ENCODE peak calls at places on chromosomes 4 and X, in six cellular contexts. One of them, this sample, is unnamed.

GRCh38 chrX:150361777-150362351 is 1.3 kb upstream of the MAMLD1 start:
- DNase-seq in Panc1: no peak
- DNase-seq in hepatocyte: peak
- DNase-seq in dorsolateral prefrontal cortex: no peak
- DNase-seq in mesothelial cell of epicardium: peak
- DNase-seq in Calu3: peak
- DNase-seq in this sample: no peak

GRCh38 chrX:153688900-153689590 is 1.3 kb downstream of the SLC6A8 start:
- DNase-seq in Panc1: no peak
- DNase-seq in hepatocyte: no peak
- DNase-seq in dorsolateral prefrontal cortex: peak
- DNase-seq in mesothelial cell of epicardium: no peak
- DNase-seq in Calu3: no peak
- DNase-seq in this sample: no peak

GRCh38 chr4:182192511-182193181 is 50.6 kb upstream of the TENM3 start:
- DNase-seq in Panc1: no peak
- DNase-seq in hepatocyte: no peak
- DNase-seq in dorsolateral prefrontal cortex: no peak
- DNase-seq in mesothelial cell of epicardium: no peak
- DNase-seq in Calu3: no peak
- DNase-seq in this sample: no peak

GRCh38 chr4:3472411-3473141 is 9.5 kb downstream of the DOK7 start:
- DNase-seq in Panc1: no peak
- DNase-seq in hepatocyte: no peak
- DNase-seq in dorsolateral prefrontal cortex: no peak
- DNase-seq in mesothelial cell of epicardium: no peak
- DNase-seq in Calu3: no peak
- DNase-seq in this sample: no peak

GRCh38 chr4:37157403-37158167 is 87.0 kb upstream of the NWD2 start:
- DNase-seq in Panc1: no peak
- DNase-seq in hepatocyte: peak
- DNase-seq in dorsolateral prefrontal cortex: no peak
- DNase-seq in mesothelial cell of epicardium: no peak
- DNase-seq in Calu3: no peak
- DNase-seq in this sample: no peak

GRCh38 chr4:2416564-2417195 is 1.8 kb downstream of the ZFYVE28 start:
- DNase-seq in Panc1: no peak
- DNase-seq in hepatocyte: no peak
- DNase-seq in dorsolateral prefrontal cortex: no peak
- DNase-seq in mesothelial cell of epicardium: no peak
- DNase-seq in Calu3: no peak
- DNase-seq in this sample: no peak

GRCh38 chr4:55906999-55907398 is 41.7 kb upstream of the CEP135 start:
- DNase-seq in Panc1: no peak
- DNase-seq in hepatocyte: no peak
- DNase-seq in dorsolateral prefrontal cortex: no peak
- DNase-seq in mesothelial cell of epicardium: no peak
- DNase-seq in Calu3: no peak
- DNase-seq in this sample: no peak

GRCh38 chr4:110624016-110624770 is 1.3 kb upstream of the PITX2 start:
- DNase-seq in Panc1: no peak
- DNase-seq in hepatocyte: no peak
- DNase-seq in dorsolateral prefrontal cortex: no peak
- DNase-seq in mesothelial cell of epicardium: no peak
- DNase-seq in Calu3: no peak
- DNase-seq in this sample: no peak

GRCh38 chrX:130626521-130626920 is 224.7 kb downstream of the RBMX2 start:
- DNase-seq in Panc1: no peak
- DNase-seq in hepatocyte: no peak
- DNase-seq in dorsolateral prefrontal cortex: no peak
- DNase-seq in mesothelial cell of epicardium: no peak
- DNase-seq in Calu3: no peak
- DNase-seq in this sample: no peak

GRCh38 chr4:118353452-118353851 is 649 bp upstream of the PRSS12 start:
- DNase-seq in Panc1: no peak
- DNase-seq in hepatocyte: no peak
- DNase-seq in dorsolateral prefrontal cortex: no peak
- DNase-seq in mesothelial cell of epicardium: no peak
- DNase-seq in Calu3: no peak
- DNase-seq in this sample: no peak

GRCh38 chr4:154208424-154208823 is 283.2 kb downstream of the DCHS2 start:
- DNase-seq in Panc1: no peak
- DNase-seq in hepatocyte: peak
- DNase-seq in dorsolateral prefrontal cortex: no peak
- DNase-seq in mesothelial cell of epicardium: no peak
- DNase-seq in Calu3: peak
- DNase-seq in this sample: no peak

GRCh38 chr4:187726485-187726884 is 269.1 kb upstream of the ZFP42 start:
- DNase-seq in Panc1: no peak
- DNase-seq in hepatocyte: no peak
- DNase-seq in dorsolateral prefrontal cortex: no peak
- DNase-seq in mesothelial cell of epicardium: no peak
- DNase-seq in Calu3: no peak
- DNase-seq in this sample: no peak

GRCh38 chr4:92303621-92304027 is at the start of gene GRID2:
- DNase-seq in Panc1: no peak
- DNase-seq in hepatocyte: peak
- DNase-seq in dorsolateral prefrontal cortex: peak
- DNase-seq in mesothelial cell of epicardium: peak
- DNase-seq in Calu3: peak
- DNase-seq in this sample: no peak

GRCh38 chr4:92305878-92306520 is 2.2 kb downstream of the GRID2 start:
- DNase-seq in Panc1: no peak
- DNase-seq in hepatocyte: peak
- DNase-seq in dorsolateral prefrontal cortex: peak
- DNase-seq in mesothelial cell of epicardium: peak
- DNase-seq in Calu3: no peak
- DNase-seq in this sample: no peak

GRCh38 chr4:92304073-92304472 is 307 bp downstream of the GRID2 start:
- DNase-seq in Panc1: no peak
- DNase-seq in hepatocyte: no peak
- DNase-seq in dorsolateral prefrontal cortex: no peak
- DNase-seq in mesothelial cell of epicardium: no peak
- DNase-seq in Calu3: no peak
- DNase-seq in this sample: no peak

GRCh38 chr4:92304636-92305035 is 870 bp downstream of the GRID2 start:
- DNase-seq in Panc1: no peak
- DNase-seq in hepatocyte: peak
- DNase-seq in dorsolateral prefrontal cortex: peak
- DNase-seq in mesothelial cell of epicardium: no peak
- DNase-seq in Calu3: no peak
- DNase-seq in this sample: no peak

DNA sequence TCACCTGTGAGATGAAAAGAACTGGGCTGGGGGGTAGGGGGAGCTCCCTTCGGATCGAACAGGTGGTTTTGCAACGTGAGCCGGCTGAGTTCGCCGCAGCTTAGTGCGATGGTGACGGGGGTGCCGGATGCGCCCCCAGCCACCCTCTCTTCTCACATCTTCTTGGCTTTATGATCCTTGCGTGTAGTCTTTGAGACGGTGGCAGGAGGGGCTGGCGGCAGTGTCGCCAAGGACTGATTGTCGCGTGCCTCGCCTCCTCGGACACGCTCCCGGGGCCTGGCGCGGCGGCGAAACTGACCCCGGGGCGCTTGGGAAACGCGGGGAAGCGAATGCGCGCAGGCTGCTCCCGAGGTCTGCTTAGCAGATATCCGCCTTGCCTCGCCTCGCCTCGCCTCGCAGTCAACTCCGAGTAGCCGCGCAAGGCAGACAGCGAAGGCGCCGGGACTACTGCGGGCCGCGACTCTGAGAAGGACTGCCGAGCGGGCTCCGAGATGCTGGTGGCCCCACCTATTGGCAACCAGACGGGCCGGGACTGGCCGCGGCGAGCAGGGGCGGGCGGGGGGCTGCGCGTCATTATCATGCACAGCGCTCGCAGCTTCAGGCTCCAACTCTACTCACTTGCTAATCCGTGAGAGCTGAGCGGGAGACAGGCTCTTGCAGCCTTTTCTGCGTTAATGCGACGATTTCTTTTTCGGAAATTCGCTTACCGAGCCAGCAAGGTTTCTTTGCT is 1.5 kb downstream of the GRID2 start:
- DNase-seq in Panc1: no peak
- DNase-seq in hepatocyte: peak
- DNase-seq in dorsolateral prefrontal cortex: peak
- DNase-seq in mesothelial cell of epicardium: peak
- DNase-seq in Calu3: peak
- DNase-seq in this sample: no peak
- TF ChIP-seq CTCF in Panc1: no peak
- TF ChIP-seq CTCF in hepatocyte: no peak
- TF ChIP-seq CTCF in dorsolateral prefrontal cortex: no peak
- TF ChIP-seq CTCF in mesothelial cell of epicardium: no peak
- TF ChIP-seq CTCF in Calu3: no peak
- TF ChIP-seq CTCF in this sample: no peak

GRCh38 chrX:34915463-34916225 is 27.0 kb upstream of the FAM47B start:
- DNase-seq in Panc1: no peak
- DNase-seq in hepatocyte: peak
- DNase-seq in dorsolateral prefrontal cortex: no peak
- DNase-seq in mesothelial cell of epicardium: no peak
- DNase-seq in Calu3: no peak
- DNase-seq in this sample: no peak

GRCh38 chrX:34917146-34917545 is 25.4 kb upstream of the FAM47B start:
- DNase-seq in Panc1: no peak
- DNase-seq in hepatocyte: no peak
- DNase-seq in dorsolateral prefrontal cortex: no peak
- DNase-seq in mesothelial cell of epicardium: no peak
- DNase-seq in Calu3: no peak
- DNase-seq in this sample: no peak

GRCh38 chrX:34918091-34918736 is 24.4 kb upstream of the FAM47B start:
- DNase-seq in Panc1: no peak
- DNase-seq in hepatocyte: peak
- DNase-seq in dorsolateral prefrontal cortex: no peak
- DNase-seq in mesothelial cell of epicardium: no peak
- DNase-seq in Calu3: no peak
- DNase-seq in this sample: no peak

GRCh38 chrX:34918856-34919255 is 23.7 kb upstream of the FAM47B start:
- DNase-seq in Panc1: no peak
- DNase-seq in hepatocyte: peak
- DNase-seq in dorsolateral prefrontal cortex: no peak
- DNase-seq in mesothelial cell of epicardium: no peak
- DNase-seq in Calu3: peak
- DNase-seq in this sample: no peak
- TF ChIP-seq CTCF in Panc1: peak
- TF ChIP-seq CTCF in hepatocyte: peak
- TF ChIP-seq CTCF in dorsolateral prefrontal cortex: peak
- TF ChIP-seq CTCF in mesothelial cell of epicardium: peak
- TF ChIP-seq CTCF in Calu3: peak
- TF ChIP-seq CTCF in this sample: no peak

GRCh38 chr4:125750827-125751466 is 436.2 kb downstream of the FAT4 start:
- DNase-seq in Panc1: no peak
- DNase-seq in hepatocyte: peak
- DNase-seq in dorsolateral prefrontal cortex: no peak
- DNase-seq in mesothelial cell of epicardium: no peak
- DNase-seq in Calu3: peak
- DNase-seq in this sample: no peak
- TF ChIP-seq CTCF in Panc1: peak
- TF ChIP-seq CTCF in hepatocyte: peak
- TF ChIP-seq CTCF in dorsolateral prefrontal cortex: peak
- TF ChIP-seq CTCF in mesothelial cell of epicardium: no peak
- TF ChIP-seq CTCF in Calu3: peak
- TF ChIP-seq CTCF in this sample: no peak

DNA sequence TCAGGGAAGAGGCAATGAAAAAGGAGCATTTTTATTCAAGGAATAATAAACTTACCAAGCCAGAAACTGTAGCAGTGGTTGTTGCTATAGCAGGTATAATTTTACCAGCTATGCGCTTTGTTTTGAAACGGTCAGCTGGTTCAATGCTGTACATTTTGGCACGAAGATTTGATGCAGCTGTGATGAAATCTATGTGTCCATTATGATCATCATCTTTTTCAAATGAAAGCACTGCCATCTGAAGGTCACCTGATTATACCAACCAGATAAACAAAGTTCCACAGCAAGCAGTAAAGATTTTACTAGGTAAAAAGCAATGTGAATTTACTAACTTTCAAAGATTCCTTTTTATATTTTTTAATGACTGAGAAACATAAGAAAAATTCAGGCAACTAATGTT is 66.4 kb downstream of the STAP1 start:
- DNase-seq in Panc1: no peak
- DNase-seq in hepatocyte: no peak
- DNase-seq in dorsolateral prefrontal cortex: no peak
- DNase-seq in mesothelial cell of epicardium: no peak
- DNase-seq in Calu3: no peak
- DNase-seq in this sample: no peak
- TF ChIP-seq CTCF in Panc1: no peak
- TF ChIP-seq CTCF in hepatocyte: no peak
- TF ChIP-seq CTCF in dorsolateral prefrontal cortex: no peak
- TF ChIP-seq CTCF in mesothelial cell of epicardium: no peak
- TF ChIP-seq CTCF in Calu3: no peak
- TF ChIP-seq CTCF in this sample: no peak

DNA sequence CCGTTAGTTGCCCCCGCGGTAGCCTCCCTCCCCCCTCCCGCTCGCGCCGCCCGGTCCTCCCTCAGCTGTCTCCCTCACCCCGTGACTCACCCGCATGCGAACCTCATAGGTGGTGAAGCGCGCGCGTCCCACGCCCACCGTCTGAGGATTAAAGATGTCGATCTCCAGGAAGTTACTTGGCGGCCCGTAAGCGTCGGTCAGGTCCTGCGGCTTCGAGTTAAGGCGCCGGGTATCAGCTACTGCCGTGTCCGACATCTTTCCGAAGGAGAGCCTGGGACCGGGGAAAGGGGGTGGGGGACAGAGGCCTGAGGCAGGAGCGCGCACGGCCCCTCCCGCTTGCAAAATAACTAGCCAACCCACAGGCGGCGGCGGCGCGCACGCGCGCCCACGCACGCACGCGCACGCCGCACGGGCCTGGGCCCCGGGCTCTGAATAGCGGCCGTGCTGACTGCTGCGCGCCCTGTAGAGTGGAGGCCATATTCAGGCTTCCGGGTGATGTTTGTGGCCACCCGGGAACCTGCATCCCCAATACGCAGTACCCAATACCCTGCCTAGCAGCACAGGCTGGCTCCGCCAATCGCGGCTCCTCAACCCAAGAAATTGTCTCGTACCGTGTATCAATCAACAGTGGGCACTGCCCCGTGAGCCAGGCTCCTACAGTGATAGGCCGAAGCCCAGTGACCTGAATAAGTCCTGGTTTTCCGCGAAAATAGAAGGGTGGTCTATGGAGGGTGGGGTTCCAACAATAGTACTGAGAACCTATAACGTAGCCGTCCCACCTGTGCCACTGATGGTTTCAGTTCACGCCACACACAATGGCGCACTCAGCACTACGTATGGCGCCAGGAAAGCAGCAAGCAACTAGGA is at the start of gene SNX12:
- DNase-seq in Panc1: peak
- DNase-seq in hepatocyte: peak
- DNase-seq in dorsolateral prefrontal cortex: peak
- DNase-seq in mesothelial cell of epicardium: peak
- DNase-seq in Calu3: peak
- DNase-seq in this sample: peak
- TF ChIP-seq CTCF in Panc1: no peak
- TF ChIP-seq CTCF in hepatocyte: no peak
- TF ChIP-seq CTCF in dorsolateral prefrontal cortex: no peak
- TF ChIP-seq CTCF in mesothelial cell of epicardium: no peak
- TF ChIP-seq CTCF in Calu3: no peak
- TF ChIP-seq CTCF in this sample: no peak

GRCh38 chr4:70601422-70602039 is 9.5 kb downstream of the AMBN start:
- DNase-seq in Panc1: peak
- DNase-seq in hepatocyte: peak
- DNase-seq in dorsolateral prefrontal cortex: peak
- DNase-seq in mesothelial cell of epicardium: peak
- DNase-seq in Calu3: peak
- DNase-seq in this sample: peak
- TF ChIP-seq CTCF in Panc1: peak
- TF ChIP-seq CTCF in hepatocyte: peak
- TF ChIP-seq CTCF in dorsolateral prefrontal cortex: peak
- TF ChIP-seq CTCF in mesothelial cell of epicardium: peak
- TF ChIP-seq CTCF in Calu3: peak
- TF ChIP-seq CTCF in this sample: peak

This sample was measured in natural killer cell.